ENCODE peak calls at places on chromosomes 1 and 21, in eight cellular contexts. Z is left lung, G is Peyer's patch, R is aorta, D is lower lobe of right lung, L is foreskin fibroblast, H is fibroblast of the aortic adventitia, S is cardiac fibroblast. V is an unnamed sample.

GRCh38 chr1:165903672-165904071 is 76.3 kb downstream of the UCK2 start:
- DNase-seq in Z (no peak), G (no peak), R (no peak), D (no peak), L (peak; percentile 81), H (peak; percentile 41), S (peak; percentile 75), V (no peak)

GRCh38 chr1:23757812-23758211 is 14.5 kb downstream of the ELOA start:
- DNase-seq in Z (no peak), G (no peak), R (no peak), D (no peak), L (no peak), H (no peak), S (no peak), V (no peak)

GRCh38 chr1:85623061-85623471 is 42.5 kb downstream of the CCN1 start:
- DNase-seq in Z (no peak), G (no peak), R (no peak), D (no peak), L (peak; percentile 86), H (peak; percentile 88), S (peak; percentile 36), V (no peak)

GRCh38 chr1:184075040-184076029 is 23.8 kb downstream of the TSEN15 start:
- DNase-seq in Z (no peak), G (no peak), R (no peak), D (no peak), L (peak; percentile 79), H (peak; percentile 87), S (peak; percentile 81), V (peak; percentile 75)

GRCh38 chr1:152189657-152190442 is 30.8 kb upstream of the RPTN start:
- DNase-seq in Z (peak; percentile 68), G (no peak), R (peak; percentile 83), D (peak; percentile 74), L (peak; percentile 81), H (peak; percentile 74), S (peak; percentile 70), V (peak; percentile 48)

GRCh38 chr1:74356493-74356892 is 121.3 kb downstream of the TNNI3K start:
- DNase-seq in Z (no peak), G (no peak), R (no peak), D (no peak), L (peak; percentile 28), H (no peak), S (no peak), V (no peak)

GRCh38 chr1:150549496-150550221 is 451 bp downstream of the ADAMTSL4 start:
- DNase-seq in Z (peak; percentile 82), G (no peak), R (peak; percentile 87), D (no peak), L (peak; percentile 66), H (peak; percentile 45), S (no peak), V (no peak)

GRCh38 chr1:197928849-197929336 is 11.7 kb downstream of the LHX9 start:
- DNase-seq in Z (peak; percentile 78), G (no peak), R (no peak), D (peak; percentile 41), L (no peak), H (no peak), S (no peak), V (no peak)

GRCh38 chr1:147717051-147717705 is 43.2 kb downstream of the GJA5 start:
- DNase-seq in Z (no peak), G (no peak), R (no peak), D (no peak), L (no peak), H (no peak), S (no peak), V (no peak)

GRCh38 chr1:29179641-29180184 is 2.0 kb downstream of the SRSF4 start:
- DNase-seq in Z (no peak), G (no peak), R (no peak), D (no peak), L (no peak), H (peak; percentile 53), S (peak; percentile 66), V (no peak)
- H3K4me3 ChIP-seq in Z (peak overlapping the region; percentile 75), G (peak overlapping the region; percentile 96), R (peak overlapping the region; percentile 14), D (peak overlapping the region; percentile 98), L (peak overlapping the region; percentile 97), H (peak overlapping the region; percentile 90), S (peak overlapping the region; percentile 97), V (peak overlapping the region; percentile 87)

GRCh38 chr1:168178638-168179410 is at the start of gene TIPRL:
- DNase-seq in Z (peak; percentile 99), G (peak; percentile 97), R (peak; percentile 98), D (peak; percentile 97), L (peak; percentile 99), H (peak; percentile 99), S (peak; percentile 99), V (peak; percentile 89)

GRCh38 chr1:168179411-168180147 is 817 bp downstream of the TIPRL start:
- DNase-seq in Z (no peak), G (no peak), R (no peak), D (no peak), L (peak; percentile 38), H (peak; percentile 47), S (peak; percentile 31), V (no peak)

GRCh38 chr1:168172250-168172915 is 6.4 kb upstream of the TIPRL start:
- DNase-seq in Z (no peak), G (no peak), R (no peak), D (no peak), L (no peak), H (no peak), S (no peak), V (no peak)

GRCh38 chr1:168180148-168180524 is 1.4 kb downstream of the TIPRL start:
- DNase-seq in Z (no peak), G (no peak), R (no peak), D (no peak), L (no peak), H (no peak), S (no peak), V (no peak)

GRCh38 chr1:168178227-168178637 is 530 bp upstream of the TIPRL start:
- DNase-seq in Z (no peak), G (no peak), R (no peak), D (no peak), L (no peak), H (no peak), S (no peak), V (no peak)
- H3K4me3 ChIP-seq in Z (peak overlapping the region; percentile 89), G (peak overlapping the region; percentile 82), R (no peak overlapping the region), D (peak overlapping the region; percentile 92), L (peak overlapping the region; percentile 99), H (peak overlapping the region; percentile 43), S (no peak overlapping the region), V (peak overlapping the region; percentile 90)

GRCh38 chr1:99292946-99293345 is 28.7 kb downstream of the PLPPR4 start:
- DNase-seq in Z (no peak), G (no peak), R (no peak), D (no peak), L (no peak), H (no peak), S (no peak), V (no peak)
- H3K4me3 ChIP-seq in Z (no peak overlapping the region), G (no peak overlapping the region), R (no peak overlapping the region), D (no peak overlapping the region), L (no peak overlapping the region), H (no peak overlapping the region), S (no peak overlapping the region), V (no peak overlapping the region)

GRCh38 chr21:43865471-43866181 is 603 bp downstream of the AGPAT3 start:
- DNase-seq in Z (peak; percentile 90), G (peak; percentile 83), R (peak; percentile 88), D (peak; percentile 77), L (peak; percentile 64), H (peak; percentile 20), S (peak; percentile 20), V (no peak)

GRCh38 chr21:43864313-43864805 is 664 bp upstream of the AGPAT3 start:
- DNase-seq in Z (peak; percentile 89), G (peak; percentile 84), R (peak; percentile 85), D (peak; percentile 79), L (peak; percentile 69), H (peak; percentile 22), S (peak; percentile 31), V (no peak)

GRCh38 chr21:43866659-43867331 is 1.8 kb downstream of the AGPAT3 start:
- DNase-seq in Z (peak; percentile 83), G (peak; percentile 86), R (peak; percentile 73), D (no peak), L (no peak), H (no peak), S (no peak), V (no peak)

GRCh38 chr21:43866233-43866632 is 1.2 kb downstream of the AGPAT3 start:
- DNase-seq in Z (peak; percentile 75), G (no peak), R (peak; percentile 79), D (no peak), L (peak; percentile 79), H (peak; percentile 65), S (peak; percentile 52), V (peak; percentile 26)

GRCh38 chr21:43864806-43865470 is at the start of gene AGPAT3:
- DNase-seq in Z (peak; percentile 83), G (no peak), R (peak; percentile 78), D (no peak), L (peak; percentile 58), H (no peak), S (no peak), V (no peak)
- H3K4me3 ChIP-seq in Z (peak within 1 kb of the TSS; percentile 59), G (peak within 1 kb of the TSS; percentile 96), R (peak within 1 kb of the TSS; percentile 79), D (peak within 1 kb of the TSS; percentile 85), L (peak within 1 kb of the TSS; percentile 71), H (peak within 1 kb of the TSS; percentile 72), S (peak within 1 kb of the TSS; percentile 50), V (peak within 1 kb of the TSS; percentile 83)